ENCODE peak calls at places on chromosomes 11 and 22, in seven cellular contexts. R, L, W, X, O, P and I are unnamed samples.

GRCh38 chr11:85759915-85760314 is 51.0 kb downstream of the SYTL2 start:
- DNase-seq in R (no peak), L (no peak), W (no peak), X (no peak), O (no peak), P (peak; percentile 94), I (no peak)

GRCh38 chr11:107840120-107840479 is 18.5 kb downstream of the SLC35F2 start:
- DNase-seq in R (no peak), L (no peak), W (no peak), X (no peak), O (no peak), P (no peak), I (no peak)

GRCh38 chr11:86931965-86932332 is 23.2 kb downstream of the FZD4 start:
- DNase-seq in R (no peak), L (no peak), W (peak; percentile 61), X (no peak), O (no peak), P (peak; percentile 62), I (peak; percentile 50)

GRCh38 chr22:44711236-44711560 is 9.2 kb downstream of the PRR5 start:
- DNase-seq in R (no peak), L (no peak), W (no peak), X (no peak), O (no peak), P (no peak), I (no peak)

GRCh38 chr11:32149748-32150147 is 58.9 kb downstream of the RCN1 start:
- DNase-seq in R (no peak), L (no peak), W (no peak), X (no peak), O (no peak), P (no peak), I (no peak)

GRCh38 chr22:37716708-37717107 is 19.9 kb downstream of the TRIOBP start:
- DNase-seq in R (no peak), L (no peak), W (no peak), X (no peak), O (no peak), P (peak; percentile 33), I (no peak)

GRCh38 chr11:6646040-6646439 is 9.6 kb downstream of the DCHS1 start:
- DNase-seq in R (no peak), L (peak; percentile 88), W (no peak), X (no peak), O (no peak), P (peak; percentile 80), I (no peak)

GRCh38 chr11:65791719-65792213 is 4.9 kb downstream of the OVOL1 start:
- DNase-seq in R (peak; percentile 89), L (no peak), W (peak; percentile 77), X (no peak), O (no peak), P (no peak), I (no peak)

GRCh38 chr11:9179141-9179540 is 86.0 kb downstream of the DENND5A start:
- DNase-seq in R (no peak), L (no peak), W (no peak), X (no peak), O (no peak), P (no peak), I (no peak)

GRCh38 chr11:19559746-19560145 is 152.9 kb upstream of the NAV2 start:
- DNase-seq in R (no peak), L (no peak), W (no peak), X (no peak), O (no peak), P (no peak), I (no peak)

GRCh38 chr11:19561011-19561410 is 151.6 kb upstream of the NAV2 start:
- DNase-seq in R (no peak), L (no peak), W (no peak), X (no peak), O (no peak), P (peak; percentile 24), I (no peak)

GRCh38 chr11:19562156-19562555 is 150.5 kb upstream of the NAV2 start:
- DNase-seq in R (no peak), L (no peak), W (no peak), X (no peak), O (no peak), P (no peak), I (no peak)

GRCh38 chr11:19558189-19558986 is 154.2 kb upstream of the NAV2 start:
- DNase-seq in R (no peak), L (no peak), W (no peak), X (no peak), O (no peak), P (no peak), I (no peak)

GRCh38 chr11:19560156-19560555 is 152.5 kb upstream of the NAV2 start:
- DNase-seq in R (no peak), L (no peak), W (no peak), X (no peak), O (no peak), P (no peak), I (no peak)
- H3K27me3 ChIP-seq in R (no peaks in the 10 kb centered on the region), L (no peaks in the 10 kb centered on the region), W (no peaks in the 10 kb centered on the region), X (no peaks in the 10 kb centered on the region), O (no peaks in the 10 kb centered on the region), P (peaks cover 21% of the 10 kb centered on the region), I (no peaks in the 10 kb centered on the region)

GRCh38 chr11:69011624-69012091 is 1.4 kb downstream of the MRGPRF start:
- DNase-seq in R (no peak), L (no peak), W (no peak), X (no peak), O (no peak), P (no peak), I (no peak)

GRCh38 chr11:69010361-69010891 is 2.6 kb downstream of the MRGPRF start:
- DNase-seq in R (no peak), L (no peak), W (no peak), X (no peak), O (no peak), P (peak; percentile 16), I (no peak)

GRCh38 chr11:69012092-69013008 is 696 bp downstream of the MRGPRF start:
- DNase-seq in R (no peak), L (no peak), W (no peak), X (no peak), O (no peak), P (peak; percentile 57), I (no peak)

GRCh38 chr11:69009441-69010211 is 3.4 kb downstream of the MRGPRF start:
- DNase-seq in R (no peak), L (no peak), W (no peak), X (peak; percentile 46), O (peak; percentile 43), P (no peak), I (no peak)

GRCh38 chr11:69010964-69011623 is 2.0 kb downstream of the MRGPRF start:
- DNase-seq in R (peak; percentile 77), L (peak; percentile 79), W (peak; percentile 83), X (peak; percentile 91), O (no peak), P (peak; percentile 77), I (peak; percentile 86)
- H3K4me1 ChIP-seq in R (peaks cover 10% of the 10 kb centered on the region), L (peaks cover 45% of the 10 kb centered on the region), W (peaks cover 9% of the 10 kb centered on the region), X (peaks cover 78% of the 10 kb centered on the region), O (peaks cover 55% of the 10 kb centered on the region), P (peaks cover 51% of the 10 kb centered on the region), I (peaks cover 35% of the 10 kb centered on the region)

GRCh38 chr11:129035254-129035653 is 92.6 kb upstream of the TP53AIP1 start:
- DNase-seq in R (no peak), L (no peak), W (no peak), X (no peak), O (no peak), P (no peak), I (no peak)
- H3K4me3 ChIP-seq in R (no peak overlapping the region), L (no peak overlapping the region), W (no peak overlapping the region), X (no peak overlapping the region), O (no peak overlapping the region), P (no peak overlapping the region), I (no peak overlapping the region)

GRCh38 chr22:25919452-25919851 is 177.5 kb downstream of the MYO18B start:
- DNase-seq in R (no peak), L (no peak), W (peak; percentile 75), X (no peak), O (no peak), P (no peak), I (no peak)
- H3K27me3 ChIP-seq in R (no peaks in the 10 kb centered on the region), L (no peaks in the 10 kb centered on the region), W (no peaks in the 10 kb centered on the region), X (peaks cover 21% of the 10 kb centered on the region), O (no peaks in the 10 kb centered on the region), P (no peaks in the 10 kb centered on the region), I (no peaks in the 10 kb centered on the region)

DNA sequence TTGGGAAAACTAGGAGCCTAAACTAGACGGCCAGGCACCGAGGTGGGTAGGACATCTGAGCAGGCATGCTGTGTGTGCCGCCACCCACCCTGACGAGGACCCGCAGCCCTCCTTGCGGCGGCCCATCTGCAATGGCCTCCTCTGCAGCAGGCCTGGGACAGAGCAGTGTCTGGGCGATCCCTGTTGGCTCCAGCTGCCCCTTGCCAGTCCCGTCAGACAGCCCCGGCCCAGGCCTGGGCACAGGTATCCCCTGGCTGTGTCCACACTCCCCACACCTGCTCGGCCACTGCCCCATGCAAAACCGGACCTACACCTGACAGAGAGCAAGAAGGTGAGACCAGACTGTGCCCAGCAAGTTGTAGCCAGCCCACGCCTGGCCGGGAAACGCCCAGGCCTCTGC is 38.7 kb upstream of the GNB1L start:
- DNase-seq in R (no peak), L (no peak), W (no peak), X (no peak), O (no peak), P (no peak), I (no peak)
- H3K4me1 ChIP-seq in R (no peaks in the 10 kb centered on the region), L (peaks cover 10% of the 10 kb centered on the region), W (peaks cover 30% of the 10 kb centered on the region), X (peaks cover 21% of the 10 kb centered on the region), O (peaks cover 19% of the 10 kb centered on the region), P (peaks cover 27% of the 10 kb centered on the region), I (peaks cover 12% of the 10 kb centered on the region)

GRCh38 chr22:17552737-17553136 is 10.6 kb upstream of the SLC25A18 start:
- DNase-seq in R (no peak), L (peak; percentile 62), W (no peak), X (no peak), O (no peak), P (no peak), I (no peak)
- H3K4me3 ChIP-seq in R (no peak overlapping the region), L (no peak overlapping the region), W (no peak overlapping the region), X (no peak overlapping the region), O (no peak overlapping the region), P (no peak overlapping the region), I (no peak overlapping the region)

DNA sequence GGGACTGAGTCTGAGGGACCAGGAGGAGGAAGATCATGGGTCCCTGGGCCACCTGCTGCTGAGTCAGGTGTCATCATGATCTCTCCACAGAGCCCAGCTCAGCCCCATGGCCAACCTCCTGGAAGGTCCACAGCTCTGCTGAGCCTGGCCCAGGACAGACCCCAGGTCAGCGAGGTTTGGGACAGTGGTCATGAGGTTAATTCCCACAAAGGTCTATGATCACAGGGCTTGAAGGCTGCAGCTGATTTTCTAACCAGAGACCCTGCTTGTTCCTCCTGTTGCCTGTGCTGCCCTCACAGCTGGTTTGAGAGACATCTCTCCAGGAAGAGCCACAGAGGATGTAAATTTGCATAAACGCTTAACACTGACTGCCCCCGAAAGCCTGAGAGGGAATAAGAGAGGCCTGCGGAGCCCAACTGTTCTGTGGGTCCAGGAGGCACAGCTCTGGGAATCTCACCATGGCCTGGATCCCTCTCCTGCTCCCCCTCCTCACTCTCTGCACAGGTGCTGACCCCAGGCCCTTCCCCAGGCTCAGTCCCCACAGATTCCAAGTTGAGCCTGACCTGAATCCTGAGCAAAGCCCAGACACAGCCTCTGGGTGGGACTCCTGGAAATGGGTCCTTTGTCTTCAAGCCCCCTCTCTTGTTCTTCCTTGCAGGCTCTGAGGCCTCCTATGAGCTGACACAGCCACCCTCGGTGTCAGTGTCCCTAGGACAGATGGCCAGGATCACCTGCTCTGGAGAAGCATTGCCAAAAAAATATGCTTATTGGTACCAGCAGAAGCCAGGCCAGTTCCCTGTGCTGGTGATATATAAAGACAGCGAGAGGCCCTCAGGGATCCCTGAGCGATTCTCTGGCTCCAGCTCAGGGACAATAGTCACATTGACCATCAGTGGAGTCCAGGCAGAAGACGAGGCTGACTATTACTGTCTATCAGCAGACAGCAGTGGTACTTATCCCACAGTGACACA is 102.8 kb downstream of the GGTLC2 start:
- DNase-seq in R (no peak), L (no peak), W (peak; percentile 82), X (no peak), O (no peak), P (no peak), I (no peak)
- H3K27me3 ChIP-seq in R (no peaks in the 10 kb centered on the region), L (peaks cover 5% of the 10 kb centered on the region), W (no peaks in the 10 kb centered on the region), X (peaks cover 17% of the 10 kb centered on the region), O (no peaks in the 10 kb centered on the region), P (peaks cover 9% of the 10 kb centered on the region), I (no peaks in the 10 kb centered on the region)